ENCODE peak calls at places on chromosomes 13 and 19, in eight cellular contexts. W, C, T, J, U, O, M and X are unnamed samples.
A peak's percentile ranks its signal among the peaks of the same experiment; 100 is the strongest.

GRCh38 chr13:27789495-27790303 is 2.6 kb upstream of the GSX1 start:
- DNase-seq in U (no peak), O (no peak), C (no peak), J (no peak), M (no peak), W (peak; percentile 70), T (peak; percentile 37), X (no peak)

GRCh38 chr13:52378312-52378711 is 27.7 kb downstream of the THSD1 start:
- DNase-seq in T (no peak), O (no peak), C (no peak), U (no peak), W (no peak), M (no peak), J (no peak), X (no peak)

GRCh38 chr19:39494661-39495060 is 4.1 kb upstream of the DLL3 start:
- DNase-seq in T (no peak), C (no peak), U (no peak), W (no peak), O (no peak), J (no peak), M (no peak), X (no peak)

GRCh38 chr19:11505032-11505503 is 571 bp downstream of the ZNF653 start:
- DNase-seq in C (peak; percentile 98), U (peak; percentile 91), O (peak; percentile 99), J (peak; percentile 92), T (peak; percentile 99), M (peak; percentile 98), W (peak; percentile 98), X (peak; percentile 96)

GRCh38 chr13:48502601-48503319 is 30.1 kb downstream of the RCBTB2 start:
- DNase-seq in U (no peak), O (no peak), M (no peak), J (no peak), T (no peak), C (no peak), W (no peak), X (no peak)

GRCh38 chr19:6564393-6564792 is 26.6 kb downstream of the CD70 start:
- DNase-seq in W (peak; percentile 15), J (peak; percentile 20), O (peak; percentile 60), U (no peak), M (peak; percentile 30), C (peak; percentile 14), T (no peak), X (peak; percentile 75)

GRCh38 chr19:4357921-4358326 is 14.6 kb downstream of the MPND start:
- DNase-seq in T (no peak), W (no peak), O (no peak), C (no peak), M (no peak), U (no peak), J (no peak), X (no peak)

GRCh38 chr13:113166681-113167080 is 8.2 kb downstream of the PROZ start:
- DNase-seq in J (no peak), O (no peak), M (no peak), U (no peak), C (no peak), T (no peak), W (no peak), X (no peak)

GRCh38 chr13:62357887-62358645 is 942.4 kb upstream of the PCDH20 start:
- DNase-seq in C (peak; percentile 27), T (peak; percentile 82), W (peak; percentile 88), O (peak; percentile 62), J (peak; percentile 31), U (peak; percentile 71), M (peak; percentile 94), X (peak; percentile 33)

GRCh38 chr13:24617394-24618218 is 62.6 kb upstream of the ATP12A start:
- DNase-seq in W (no peak), U (no peak), O (no peak), C (no peak), M (peak; percentile 61), T (no peak), J (no peak), X (no peak)

GRCh38 chr19:51107406-51108065 is 673 bp downstream of the CTU1 start:
- DNase-seq in W (peak; percentile 68), T (peak; percentile 45), U (peak; percentile 20), O (peak; percentile 40), J (peak; percentile 43), C (no peak), M (peak; percentile 79), X (no peak)

GRCh38 chr19:31338069-31338767 is 11.0 kb downstream of the TSHZ3 start:
- DNase-seq in O (no peak), T (peak; percentile 87), U (peak; percentile 85), W (peak; percentile 88), J (peak; percentile 60), C (no peak), M (peak; percentile 91), X (no peak)

GRCh38 chr19:3374369-3375112 is 8.2 kb downstream of the NFIC start:
- DNase-seq in M (no peak), C (no peak), U (no peak), T (no peak), O (no peak), J (no peak), W (no peak), X (no peak)

GRCh38 chr13:76463314-76463713 is 422.9 kb downstream of the KCTD12 start:
- DNase-seq in O (peak; percentile 69), J (no peak), W (no peak), M (no peak), C (no peak), U (no peak), T (no peak), X (no peak)

GRCh38 chr19:7894612-7895309 is 6.5 kb downstream of the LRRC8E start:
- DNase-seq in C (no peak), T (no peak), U (no peak), M (no peak), W (no peak), J (no peak), O (peak; percentile 68), X (no peak)
- H3K9ac ChIP-seq in C (no peak overlapping the region), T (no peak overlapping the region), U (no peak overlapping the region), M (no peak overlapping the region), W (peak overlapping the region; percentile 37), J (no peak overlapping the region), O (no peak overlapping the region), X (no peak overlapping the region)

DNA sequence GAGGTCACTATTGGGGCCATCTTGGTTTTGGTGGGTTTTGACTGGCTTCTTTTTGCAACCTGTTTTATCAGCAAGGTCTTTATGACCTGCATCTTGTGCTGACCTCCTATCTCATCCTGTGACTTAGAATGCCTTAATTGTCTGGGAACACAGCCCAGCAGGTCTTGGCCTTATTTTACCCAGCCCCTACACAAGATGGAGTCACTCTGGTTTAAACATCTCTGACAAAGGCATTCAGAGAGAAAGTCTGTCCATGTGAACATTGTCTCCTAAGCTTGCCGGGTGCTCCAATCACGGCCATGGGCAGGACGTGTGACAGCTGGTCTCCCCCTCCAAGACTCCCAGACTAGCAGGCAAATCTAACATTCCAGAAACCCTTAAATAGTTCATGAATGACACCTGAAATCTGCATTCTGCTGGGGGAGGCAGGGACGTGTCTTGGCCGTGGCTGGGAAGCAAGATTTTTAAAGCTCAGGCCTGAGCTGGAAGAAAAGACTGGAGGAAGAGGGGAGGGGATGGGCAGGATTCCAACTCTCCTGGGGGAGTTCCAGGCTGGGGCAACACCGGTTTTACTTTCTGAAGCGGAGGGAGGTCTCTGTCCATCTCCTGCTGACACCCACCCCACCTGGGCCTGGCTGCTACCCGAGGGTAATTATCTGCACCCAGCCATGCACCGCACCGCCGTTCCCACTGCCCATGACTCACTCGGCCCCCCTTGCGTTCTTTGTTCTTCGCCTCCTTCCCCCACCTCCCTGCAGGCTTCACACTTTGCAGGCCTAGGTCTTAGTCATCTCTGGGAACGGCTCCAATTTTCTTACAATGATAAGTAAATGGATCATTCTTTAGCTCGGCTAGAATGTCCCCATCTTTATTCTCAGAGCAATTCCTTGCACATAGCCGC is 11.5 kb upstream of the OR1M1 start:
- DNase-seq in U (peak; percentile 83), O (peak; percentile 100), J (peak; percentile 99), T (peak; percentile 82), M (peak; percentile 95), W (peak; percentile 50), C (peak; percentile 94), X (no peak)
- H3K9ac ChIP-seq in U (no peak overlapping the region), O (peak overlapping the region; percentile 43), J (no peak overlapping the region), T (no peak overlapping the region), M (no peak overlapping the region), W (no peak overlapping the region), C (peak overlapping the region; percentile 31), X (no peak overlapping the region)

DNA sequence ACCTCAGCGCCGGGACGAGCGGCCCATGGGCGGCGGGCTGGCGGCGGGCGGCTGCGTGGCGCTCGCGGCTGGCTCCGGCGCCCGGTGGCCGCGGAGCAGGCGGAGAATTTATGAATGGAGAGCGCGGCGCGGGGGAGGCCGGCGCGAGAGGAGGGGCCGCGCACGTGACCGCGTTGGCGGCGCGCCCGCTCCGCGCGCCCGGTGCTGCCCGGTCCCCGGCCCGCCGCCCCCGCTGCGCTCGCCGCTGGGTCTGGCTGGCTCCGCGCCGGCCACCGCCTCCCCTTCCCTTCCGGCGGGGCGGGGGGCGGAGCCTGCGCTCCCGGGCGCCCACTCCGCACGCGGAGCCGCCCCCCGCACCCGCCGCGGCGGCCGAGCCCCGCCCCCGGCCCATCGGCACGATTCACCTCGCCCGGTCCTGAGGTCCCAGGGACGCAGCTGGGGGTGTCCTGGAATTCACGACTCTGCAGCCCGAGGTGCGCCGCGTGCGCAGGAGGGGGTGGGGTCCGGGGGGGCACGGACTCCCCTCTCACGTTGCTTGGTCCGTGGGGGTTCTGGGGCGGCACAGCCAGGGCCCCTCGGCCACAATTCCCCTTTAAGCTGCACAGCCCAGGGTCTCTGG is at the start of gene CBARP:
- DNase-seq in C (no peak), U (no peak), W (peak; percentile 89), M (no peak), J (no peak), O (peak; percentile 35), T (no peak), X (no peak)
- H3K9ac ChIP-seq in C (peak within 1 kb of the TSS; percentile 69), U (peak within 1 kb of the TSS; percentile 93), W (no peak within 1 kb of the TSS), M (peak within 1 kb of the TSS; percentile 73), J (peak within 1 kb of the TSS; percentile 78), O (no peak within 1 kb of the TSS), T (no peak within 1 kb of the TSS), X (no peak within 1 kb of the TSS)

DNA sequence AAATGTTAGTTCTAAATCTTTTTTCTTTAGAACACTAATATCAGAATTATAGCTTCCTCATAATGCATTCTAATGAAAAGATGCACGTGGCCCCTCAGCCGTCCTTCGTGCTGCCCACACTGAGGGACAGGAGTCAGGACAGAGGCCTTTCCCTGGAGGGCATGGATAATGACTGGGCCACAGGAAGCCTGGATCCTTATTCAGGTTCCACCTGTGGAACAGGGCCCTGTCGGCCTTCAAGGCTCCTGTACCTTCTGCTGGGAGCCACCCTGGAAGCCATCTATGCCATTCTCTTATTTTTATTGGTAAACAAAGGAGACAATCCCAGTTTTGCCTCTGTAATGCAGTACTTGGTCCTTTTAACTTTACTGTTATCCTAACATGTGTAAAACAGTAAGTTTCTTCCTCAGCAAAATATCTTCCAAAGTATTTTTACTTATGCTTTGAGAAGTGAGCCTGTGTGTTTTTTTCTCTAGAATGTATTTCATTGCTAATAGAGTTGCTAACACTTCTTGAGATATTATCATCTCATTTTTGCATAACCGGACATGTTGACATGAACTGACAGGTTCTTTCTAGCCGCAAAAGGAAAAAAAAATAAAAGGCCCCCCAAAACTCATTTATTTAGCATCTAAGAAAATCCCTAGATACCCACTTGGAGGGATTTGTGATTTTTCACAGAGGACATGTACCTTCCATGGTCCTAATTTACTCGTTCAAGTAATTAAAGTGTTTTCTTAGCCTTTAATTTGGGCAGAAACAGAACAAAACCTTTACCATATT is 6.0 kb downstream of the GPR183 start:
- DNase-seq in C (no peak), W (no peak), U (no peak), T (no peak), J (no peak), O (no peak), M (no peak), X (no peak)
- H3K9ac ChIP-seq in C (no peak overlapping the region), W (no peak overlapping the region), U (no peak overlapping the region), T (no peak overlapping the region), J (no peak overlapping the region), O (no peak overlapping the region), M (no peak overlapping the region), X (no peak overlapping the region)